ENCODE peak calls at places on chromosomes 11 and 22, in six cellular contexts. One of them, this sample, is unnamed. For H3K4me1 and H3K27me3, the result is how much of the 10 kb centered on the place peaks cover.

GRCh38 chr11:134543144-134544044 is 131.4 kb upstream of the B3GAT1 start:
- DNase-seq in tibial nerve: no peak
- DNase-seq in pancreas: no peak
- DNase-seq in CD8-positive, alpha-beta memory T cell: no peak
- DNase-seq in upper lobe of right lung: no peak
- DNase-seq in neuronal stem cell: no peak
- DNase-seq in this sample: no peak

GRCh38 chr11:15107730-15108515 is 6.8 kb upstream of the INSC start:
- DNase-seq in tibial nerve: no peak
- DNase-seq in pancreas: no peak
- DNase-seq in CD8-positive, alpha-beta memory T cell: no peak
- DNase-seq in upper lobe of right lung: no peak
- DNase-seq in neuronal stem cell: no peak
- DNase-seq in this sample: no peak

GRCh38 chr11:67022961-67023956 is at the start of gene SYT12:
- DNase-seq in tibial nerve: no peak
- DNase-seq in pancreas: no peak
- DNase-seq in CD8-positive, alpha-beta memory T cell: no peak
- DNase-seq in upper lobe of right lung: no peak
- DNase-seq in neuronal stem cell: peak
- DNase-seq in this sample: peak

GRCh38 chr22:47776329-47776728 is 1013.9 kb downstream of the TBC1D22A start:
- DNase-seq in tibial nerve: no peak
- DNase-seq in pancreas: no peak
- DNase-seq in CD8-positive, alpha-beta memory T cell: no peak
- DNase-seq in upper lobe of right lung: no peak
- DNase-seq in neuronal stem cell: no peak
- DNase-seq in this sample: no peak

GRCh38 chr11:57648791-57649735 is 649 bp downstream of the YPEL4 start:
- DNase-seq in tibial nerve: no peak
- DNase-seq in pancreas: no peak
- DNase-seq in CD8-positive, alpha-beta memory T cell: no peak
- DNase-seq in upper lobe of right lung: no peak
- DNase-seq in neuronal stem cell: no peak
- DNase-seq in this sample: no peak

GRCh38 chr11:109791337-109791736 is 301.9 kb upstream of the ZC3H12C start:
- DNase-seq in tibial nerve: no peak
- DNase-seq in pancreas: no peak
- DNase-seq in CD8-positive, alpha-beta memory T cell: no peak
- DNase-seq in upper lobe of right lung: no peak
- DNase-seq in neuronal stem cell: no peak
- DNase-seq in this sample: no peak

GRCh38 chr11:59135648-59136461 is 6.8 kb upstream of the FAM111A start:
- DNase-seq in tibial nerve: peak
- DNase-seq in pancreas: peak
- DNase-seq in CD8-positive, alpha-beta memory T cell: peak
- DNase-seq in upper lobe of right lung: peak
- DNase-seq in neuronal stem cell: peak
- DNase-seq in this sample: peak

GRCh38 chr11:6812391-6813005 is 13.0 kb upstream of the OR6A2 start:
- DNase-seq in tibial nerve: peak
- DNase-seq in pancreas: no peak
- DNase-seq in CD8-positive, alpha-beta memory T cell: no peak
- DNase-seq in upper lobe of right lung: no peak
- DNase-seq in neuronal stem cell: peak
- DNase-seq in this sample: peak

GRCh38 chr11:98455500-98456186 is 565.1 kb upstream of the CNTN5 start:
- DNase-seq in tibial nerve: no peak
- DNase-seq in pancreas: no peak
- DNase-seq in CD8-positive, alpha-beta memory T cell: no peak
- DNase-seq in upper lobe of right lung: no peak
- DNase-seq in neuronal stem cell: no peak
- DNase-seq in this sample: no peak

GRCh38 chr11:117010808-117011540 is 87.3 kb downstream of the SIK3 start:
- DNase-seq in tibial nerve: no peak
- DNase-seq in pancreas: no peak
- DNase-seq in CD8-positive, alpha-beta memory T cell: no peak
- DNase-seq in upper lobe of right lung: no peak
- DNase-seq in neuronal stem cell: no peak
- DNase-seq in this sample: no peak

GRCh38 chr11:86013718-86014117 is 55.2 kb downstream of the PICALM start:
- DNase-seq in tibial nerve: no peak
- DNase-seq in pancreas: no peak
- DNase-seq in CD8-positive, alpha-beta memory T cell: no peak
- DNase-seq in upper lobe of right lung: no peak
- DNase-seq in neuronal stem cell: no peak
- DNase-seq in this sample: no peak

DNA sequence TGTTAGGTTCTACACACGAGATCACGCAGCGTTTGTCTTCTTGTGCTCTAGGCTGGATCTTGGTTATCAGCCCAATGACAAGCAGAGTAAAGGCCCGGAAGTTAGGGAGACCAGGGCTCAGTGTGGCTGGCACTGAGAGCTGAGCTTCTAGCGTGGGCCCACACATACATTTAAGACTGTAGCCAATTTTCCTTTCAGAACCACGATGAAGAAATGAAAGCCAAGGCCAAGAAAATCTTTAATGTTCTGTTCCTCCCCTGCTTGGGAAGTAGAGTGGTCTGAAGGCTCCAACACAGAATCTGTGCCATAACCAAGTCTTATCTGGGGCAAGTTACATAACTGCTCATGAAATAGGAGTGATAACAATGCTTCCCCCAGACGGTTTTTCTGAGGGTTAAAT is 4.7 kb upstream of the ST3GAL4 start:
- DNase-seq in tibial nerve: no peak
- DNase-seq in pancreas: no peak
- DNase-seq in CD8-positive, alpha-beta memory T cell: no peak
- DNase-seq in upper lobe of right lung: no peak
- DNase-seq in neuronal stem cell: no peak
- DNase-seq in this sample: no peak
- H3K4me1 ChIP-seq in tibial nerve: under half
- H3K4me1 ChIP-seq in pancreas: under half
- H3K4me1 ChIP-seq in CD8-positive, alpha-beta memory T cell: under half
- H3K4me1 ChIP-seq in upper lobe of right lung: half or more
- H3K4me1 ChIP-seq in neuronal stem cell: under half
- H3K4me1 ChIP-seq in this sample: under half

DNA sequence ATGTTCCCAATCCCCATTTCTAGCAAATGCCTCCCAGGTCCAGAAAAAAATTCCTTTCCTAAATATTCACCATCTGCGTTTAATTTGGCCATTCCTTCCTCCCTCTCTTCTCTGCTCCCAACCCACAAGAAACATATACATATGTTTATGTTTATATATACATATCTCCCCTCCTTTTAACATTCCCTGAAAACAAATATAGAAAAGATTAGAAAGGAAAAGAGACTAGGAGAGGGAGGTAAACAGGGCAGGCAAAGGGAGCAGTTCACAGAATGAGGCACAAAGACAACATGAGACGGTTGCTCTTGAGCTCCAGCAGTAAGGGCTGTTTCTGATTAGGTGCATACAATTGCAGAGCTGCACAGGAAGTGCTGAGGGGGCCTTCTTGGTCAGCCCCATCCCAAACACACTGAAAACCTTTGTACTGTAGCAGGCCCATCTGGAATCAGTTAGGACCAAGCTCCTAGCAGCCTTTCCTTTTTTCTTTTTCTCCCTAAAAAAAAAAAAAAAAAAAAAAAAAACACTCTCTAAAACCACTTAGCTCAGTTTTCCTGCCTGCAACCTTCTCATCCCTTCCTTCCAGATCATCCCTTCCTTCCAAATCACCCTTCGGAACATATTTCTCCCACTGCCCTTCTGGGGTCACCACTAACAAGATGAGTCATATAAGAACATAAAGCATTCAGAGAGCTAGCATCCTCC is 57.1 kb downstream of the RBFOX2 start:
- DNase-seq in tibial nerve: peak
- DNase-seq in pancreas: no peak
- DNase-seq in CD8-positive, alpha-beta memory T cell: no peak
- DNase-seq in upper lobe of right lung: no peak
- DNase-seq in neuronal stem cell: no peak
- DNase-seq in this sample: no peak
- H3K27me3 ChIP-seq in tibial nerve: under half
- H3K27me3 ChIP-seq in pancreas: under half
- H3K27me3 ChIP-seq in CD8-positive, alpha-beta memory T cell: under half
- H3K27me3 ChIP-seq in upper lobe of right lung: under half
- H3K27me3 ChIP-seq in neuronal stem cell: under half
- H3K27me3 ChIP-seq in this sample: under half

DNA sequence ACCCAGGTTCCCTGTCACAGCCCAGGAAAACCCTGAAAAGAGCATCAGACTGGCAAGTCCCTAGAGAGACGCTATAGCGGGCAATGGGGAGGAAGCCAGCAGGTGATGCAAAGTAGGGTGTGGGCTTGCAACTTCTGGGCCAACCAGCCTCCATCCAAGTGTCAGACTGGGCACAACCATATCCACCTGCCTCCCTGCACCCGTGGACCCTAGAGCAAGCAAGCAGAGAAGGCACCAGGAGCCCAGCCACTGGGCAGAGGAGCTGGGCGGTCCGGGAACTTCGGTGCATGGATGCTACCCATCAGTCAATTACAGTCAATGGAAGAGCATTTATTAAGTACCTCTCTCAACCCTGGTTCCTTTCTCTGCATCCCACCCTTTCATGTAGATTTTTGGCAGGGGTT is 2.8 kb downstream of the NECTIN1 start:
- DNase-seq in tibial nerve: no peak
- DNase-seq in pancreas: no peak
- DNase-seq in CD8-positive, alpha-beta memory T cell: no peak
- DNase-seq in upper lobe of right lung: no peak
- DNase-seq in neuronal stem cell: no peak
- DNase-seq in this sample: no peak
- H3K4me3 ChIP-seq in tibial nerve: no peak
- H3K4me3 ChIP-seq in pancreas: no peak
- H3K4me3 ChIP-seq in CD8-positive, alpha-beta memory T cell: no peak
- H3K4me3 ChIP-seq in upper lobe of right lung: no peak
- H3K4me3 ChIP-seq in neuronal stem cell: peak
- H3K4me3 ChIP-seq in this sample: peak

GRCh38 chr22:40450651-40451050 is 80.3 kb downstream of the SGSM3 start:
- DNase-seq in tibial nerve: no peak
- DNase-seq in pancreas: no peak
- DNase-seq in CD8-positive, alpha-beta memory T cell: no peak
- DNase-seq in upper lobe of right lung: no peak
- DNase-seq in neuronal stem cell: no peak
- DNase-seq in this sample: no peak
- H3K4me1 ChIP-seq in tibial nerve: under half
- H3K4me1 ChIP-seq in pancreas: under half
- H3K4me1 ChIP-seq in CD8-positive, alpha-beta memory T cell: half or more
- H3K4me1 ChIP-seq in upper lobe of right lung: under half
- H3K4me1 ChIP-seq in neuronal stem cell: under half
- H3K4me1 ChIP-seq in this sample: under half

DNA sequence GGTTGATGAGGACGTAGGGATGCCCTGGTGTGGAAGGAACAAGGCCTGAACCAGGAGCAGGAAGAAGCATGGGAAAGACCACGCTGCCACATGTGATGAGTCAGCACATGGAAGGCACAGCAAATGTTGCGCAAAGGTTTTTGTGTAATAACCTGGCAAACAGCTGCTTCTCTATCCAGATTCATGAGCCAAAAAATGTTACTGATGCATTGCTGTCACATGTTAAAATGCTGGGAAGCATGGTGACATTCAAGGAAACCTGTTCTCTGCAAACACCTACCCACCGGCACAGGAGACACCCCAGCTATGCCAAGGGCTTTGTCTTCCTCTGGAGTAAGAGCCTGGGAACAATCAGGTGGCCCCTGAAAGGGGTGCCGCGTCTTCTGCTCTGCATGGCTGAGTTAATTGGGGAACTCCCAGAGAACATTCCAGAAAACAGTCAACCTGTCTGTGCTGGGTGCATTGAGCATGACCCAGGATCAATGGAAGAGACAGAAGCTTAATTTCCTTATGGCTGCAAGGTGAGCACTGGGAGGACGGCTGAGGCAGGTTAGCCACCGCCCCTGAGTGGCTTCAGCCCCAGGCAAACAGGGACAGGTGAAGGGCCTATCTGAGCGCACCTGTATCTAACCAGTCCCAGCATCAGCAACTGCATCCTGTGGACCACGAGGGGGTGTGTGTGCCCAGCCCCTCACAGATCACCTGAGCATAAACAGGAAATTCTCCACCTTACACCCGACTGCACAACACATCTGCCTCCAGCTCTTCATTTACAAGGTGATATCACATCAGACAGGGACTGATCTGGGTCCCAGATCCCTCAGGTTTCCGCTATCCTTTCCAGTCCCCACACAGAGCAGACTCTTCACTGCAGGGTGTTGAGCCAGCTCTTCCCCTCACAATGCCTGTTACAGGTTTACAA is 108.4 kb downstream of the GGTLC2 start:
- DNase-seq in tibial nerve: peak
- DNase-seq in pancreas: no peak
- DNase-seq in CD8-positive, alpha-beta memory T cell: no peak
- DNase-seq in upper lobe of right lung: no peak
- DNase-seq in neuronal stem cell: no peak
- DNase-seq in this sample: no peak
- H3K27me3 ChIP-seq in tibial nerve: under half
- H3K27me3 ChIP-seq in pancreas: under half
- H3K27me3 ChIP-seq in CD8-positive, alpha-beta memory T cell: under half
- H3K27me3 ChIP-seq in upper lobe of right lung: under half
- H3K27me3 ChIP-seq in neuronal stem cell: under half
- H3K27me3 ChIP-seq in this sample: under half

DNA sequence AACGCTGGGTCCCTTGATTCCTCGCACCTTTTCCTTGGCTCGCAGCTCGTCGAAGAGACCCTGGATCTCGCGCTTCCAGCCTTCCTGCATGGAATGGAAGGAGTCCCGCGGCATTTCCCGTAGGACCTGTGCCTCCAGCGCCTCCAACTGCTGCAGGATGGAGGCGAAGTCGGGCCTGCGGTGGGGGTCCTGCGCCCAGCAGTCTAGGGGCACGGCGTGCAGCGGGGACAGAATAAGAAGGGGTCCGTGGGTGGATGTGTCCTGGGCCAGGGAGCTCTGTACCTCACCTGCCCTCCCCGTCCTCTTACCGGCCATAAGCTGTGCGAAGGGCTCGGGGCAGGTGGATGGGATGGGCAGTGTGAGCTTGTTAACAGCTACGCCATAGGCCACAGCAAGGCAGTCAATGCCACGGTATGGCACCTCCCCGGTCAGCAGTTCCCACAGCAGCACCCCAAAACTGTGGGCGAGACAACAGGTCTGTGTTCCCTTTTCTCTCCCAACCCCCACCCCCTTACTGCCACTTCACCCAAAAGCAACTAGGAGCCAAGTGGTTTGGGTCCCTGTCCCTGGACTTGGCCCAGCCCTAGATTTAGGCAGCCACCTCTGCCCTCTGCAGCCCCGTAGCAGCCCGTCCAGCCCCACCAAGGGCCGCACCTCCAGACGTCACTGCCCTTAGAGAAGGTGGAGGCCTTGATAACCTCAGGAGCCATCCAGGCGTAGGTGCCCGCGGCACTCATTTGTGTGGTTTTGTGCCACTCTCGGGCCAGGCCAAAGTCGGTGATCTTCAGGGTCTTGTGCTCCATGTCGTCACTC is 6.2 kb downstream of the MAP3K11 start:
- DNase-seq in tibial nerve: no peak
- DNase-seq in pancreas: no peak
- DNase-seq in CD8-positive, alpha-beta memory T cell: no peak
- DNase-seq in upper lobe of right lung: no peak
- DNase-seq in neuronal stem cell: no peak
- DNase-seq in this sample: no peak
- H3K4me3 ChIP-seq in tibial nerve: no peak
- H3K4me3 ChIP-seq in pancreas: no peak
- H3K4me3 ChIP-seq in CD8-positive, alpha-beta memory T cell: no peak
- H3K4me3 ChIP-seq in upper lobe of right lung: peak
- H3K4me3 ChIP-seq in neuronal stem cell: no peak
- H3K4me3 ChIP-seq in this sample: no peak